ENCODE peak calls at places on chromosomes 1 and 21, in nine cellular contexts. G, W, J, Z, D, V, I, A and M are unnamed samples.
A peak's percentile ranks its signal among the peaks of the same experiment; 100 is the strongest.

GRCh38 chr21:31444061-31444460 is 100.0 kb upstream of the TIAM1 start:
- DNase-seq in W (no peak), D (peak; percentile 39), J (no peak), V (peak; percentile 4), G (no peak), Z (no peak), I (peak; percentile 19), A (no peak), M (no peak)

GRCh38 chr1:14300991-14301703 is 297.3 kb upstream of the KAZN start:
- DNase-seq in J (peak; percentile 87), Z (no peak), I (no peak), D (peak; percentile 61), G (no peak), A (no peak), V (no peak), W (no peak), M (no peak)

GRCh38 chr1:97190326-97190725 is 468.7 kb downstream of the PTBP2 start:
- DNase-seq in Z (no peak), D (no peak), G (no peak), I (no peak), V (peak; percentile 76), W (no peak), J (no peak), A (no peak), M (no peak)

GRCh38 chr1:107965112-107965991 is at the start of gene VAV3:
- DNase-seq in I (peak; percentile 89), V (peak; percentile 10), Z (no peak), J (peak; percentile 85), D (peak; percentile 82), A (peak; percentile 52), W (peak; percentile 84), G (no peak), M (peak; percentile 84)

GRCh38 chr1:6475381-6476133 is 9.6 kb upstream of the TNFRSF25 start:
- DNase-seq in G (no peak), D (peak; percentile 57), V (no peak), A (peak; percentile 69), J (no peak), Z (peak; percentile 96), W (peak; percentile 83), I (peak; percentile 38), M (no peak)

GRCh38 chr1:96559181-96559580 is 162.4 kb upstream of the PTBP2 start:
- DNase-seq in D (no peak), A (no peak), Z (no peak), G (no peak), J (no peak), I (no peak), W (no peak), V (peak; percentile 7), M (no peak)

GRCh38 chr1:32889731-32890278 is 3.5 kb downstream of the HPCA start:
- DNase-seq in D (no peak), V (no peak), Z (no peak), I (no peak), W (no peak), J (no peak), A (no peak), G (no peak), M (no peak)

GRCh38 chr1:205572426-205572825 is 59.4 kb downstream of the ELK4 start:
- DNase-seq in J (peak; percentile 44), V (no peak), I (no peak), A (no peak), W (no peak), D (no peak), G (no peak), Z (no peak), M (peak; percentile 25)

GRCh38 chr21:43731476-43731875 is 12.5 kb downstream of the PDXK start:
- DNase-seq in J (no peak), W (no peak), G (no peak), Z (no peak), V (no peak), A (peak; percentile 48), I (no peak), D (no peak), M (no peak)

GRCh38 chr1:201582261-201582951 is 43.5 kb downstream of the NAV1 start:
- DNase-seq in W (peak; percentile 34), A (peak; percentile 47), I (no peak), G (no peak), J (no peak), D (no peak), V (peak; percentile 70), Z (peak; percentile 52), M (no peak)

GRCh38 chr1:158003409-158003805 is 10.0 kb downstream of the KIRREL1 start:
- DNase-seq in D (no peak), W (peak; percentile 23), Z (no peak), I (no peak), A (no peak), G (no peak), J (no peak), V (peak; percentile 60), M (no peak)

GRCh38 chr1:234535763-234536515 is 57.0 kb upstream of the TARBP1 start:
- DNase-seq in A (peak; percentile 70), I (no peak), D (peak; percentile 69), J (no peak), G (no peak), V (peak; percentile 70), W (peak; percentile 48), Z (no peak), M (no peak)

GRCh38 chr1:113659010-113659409 is 100.3 kb downstream of the PHTF1 start:
- DNase-seq in V (no peak), Z (no peak), G (no peak), A (no peak), D (no peak), J (no peak), W (no peak), I (no peak), M (no peak)

GRCh38 chr1:78102082-78102481 is 56.3 kb downstream of the GIPC2 start:
- DNase-seq in A (no peak), I (no peak), J (no peak), G (peak; percentile 75), Z (no peak), W (no peak), V (peak; percentile 95), D (no peak), M (no peak)

GRCh38 chr1:53545663-53546408 is 86.6 kb downstream of the DMRTB1 start:
- DNase-seq in Z (no peak), W (no peak), I (no peak), D (peak; percentile 13), J (peak; percentile 72), G (no peak), V (peak; percentile 21), A (peak; percentile 5), M (no peak)

GRCh38 chr1:46152021-46152420 is 19.6 kb upstream of the PIK3R3 start:
- DNase-seq in A (no peak), Z (no peak), G (peak; percentile 61), J (no peak), W (no peak), V (peak; percentile 88), I (no peak), D (no peak), M (no peak)

GRCh38 chr1:206714331-206715058 is 29.8 kb downstream of the MAPKAPK2 start:
- DNase-seq in V (peak; percentile 82), D (no peak), J (no peak), A (peak; percentile 83), W (no peak), Z (no peak), G (no peak), I (no peak), M (no peak)

GRCh38 chr1:32468791-32469190 is 3.9 kb downstream of the ZBTB8B start:
- DNase-seq in J (no peak), W (no peak), V (no peak), A (no peak), I (no peak), G (no peak), Z (no peak), D (no peak), M (no peak)

GRCh38 chr1:31615939-31616338 is 1.6 kb upstream of the HCRTR1 start:
- DNase-seq in W (no peak), I (no peak), G (no peak), D (no peak), Z (no peak), V (no peak), J (no peak), A (no peak), M (no peak)

DNA sequence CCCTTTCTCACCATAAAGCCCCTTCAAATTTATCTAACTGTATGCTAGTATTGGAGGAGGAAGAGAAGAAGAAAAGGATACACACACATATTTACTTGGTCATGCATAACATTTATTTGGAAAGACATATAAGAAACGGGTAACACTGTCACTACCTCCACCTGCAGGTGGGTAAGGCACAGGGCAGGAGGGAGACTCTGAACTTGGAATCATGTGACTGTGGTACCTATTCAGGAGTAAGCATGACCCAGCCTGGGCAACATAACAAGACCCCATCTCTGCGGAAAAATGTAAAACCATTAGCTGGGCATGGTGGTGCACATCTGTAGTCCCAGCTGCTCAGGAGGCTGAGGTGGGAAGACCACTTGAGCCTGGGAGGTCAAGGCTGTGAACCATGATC is 1.4 kb upstream of the PADI6 start:
- DNase-seq in D (no peak), A (no peak), W (no peak), J (no peak), G (no peak), Z (no peak), I (peak; percentile 28), V (no peak), M (no peak)
- TF ChIP-seq CTCF in D (no peak), A (no peak), W (no peak), J (no peak), G (no peak), Z (peak; percentile 57), I (peak; percentile 31), V (no peak), M (peak; percentile 47)

GRCh38 chr1:76035053-76035452 is 39.5 kb upstream of the ST6GALNAC3 start:
- DNase-seq in Z (no peak), I (no peak), G (no peak), A (no peak), W (no peak), D (no peak), J (no peak), V (peak; percentile 4), M (no peak)
- TF ChIP-seq CTCF in Z (peak; percentile 29), I (peak; percentile 19), G (no peak), A (no peak), W (no peak), D (peak; percentile 54), J (no peak), V (peak; percentile 31), M (peak; percentile 39)

DNA sequence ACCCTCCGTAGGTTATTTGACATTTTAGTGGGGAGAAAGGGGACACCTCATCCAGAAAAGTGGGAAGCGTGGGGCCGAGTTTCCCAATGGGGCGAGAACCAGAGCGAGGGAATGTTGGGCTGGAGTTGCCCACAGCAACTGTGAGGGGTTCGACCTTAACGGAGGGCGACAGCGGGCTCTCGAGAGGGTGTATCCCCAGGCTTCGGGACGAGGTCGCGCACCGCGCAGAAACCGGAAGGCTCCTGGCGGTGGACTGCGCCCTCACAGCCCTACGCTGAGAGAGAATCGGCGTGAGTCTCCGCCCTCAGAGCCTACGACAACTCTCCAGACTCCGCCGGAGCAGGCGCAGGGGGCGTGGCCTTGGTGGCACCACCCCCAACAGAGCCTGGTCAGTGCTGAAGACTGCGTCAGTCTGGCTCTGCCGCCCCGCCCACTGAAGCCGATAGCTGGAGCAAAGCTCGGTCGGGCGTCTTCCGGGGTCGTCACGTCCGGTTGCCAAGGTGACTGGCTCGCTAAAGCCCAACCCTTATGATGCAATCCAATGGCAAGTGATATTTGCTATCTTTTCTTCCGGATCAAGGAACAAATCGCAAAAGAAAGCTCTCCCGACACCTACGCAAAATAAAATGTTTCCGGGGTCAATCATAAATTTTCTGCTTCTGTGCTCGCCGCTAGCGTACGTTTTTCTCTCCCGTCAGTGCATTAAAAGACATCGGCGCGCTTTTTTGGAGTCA is at the start of gene LRIF1:
- DNase-seq in A (peak; percentile 99), J (peak; percentile 99), D (peak; percentile 100), V (peak; percentile 99), Z (peak; percentile 97), I (peak; percentile 99), W (peak; percentile 100), G (peak; percentile 99), M (peak; percentile 91)
- TF ChIP-seq CTCF in A (peak; percentile 22), J (peak; percentile 39), D (peak; percentile 71), V (peak; percentile 42), Z (peak; percentile 61), I (no peak), W (peak; percentile 57), G (peak; percentile 50), M (peak; percentile 67)

GRCh38 chr1:26500488-26501175 is 28.4 kb downstream of the HMGN2 start:
- DNase-seq in A (peak; percentile 85), G (peak; percentile 15), Z (peak; percentile 96), D (peak; percentile 92), I (peak; percentile 92), W (peak; percentile 92), J (peak; percentile 94), V (peak; percentile 55), M (peak; percentile 93)
- TF ChIP-seq CTCF in A (no peak), G (no peak), Z (no peak), D (peak; percentile 18), I (no peak), W (no peak), J (no peak), V (no peak), M (peak; percentile 63)